ENCODE peak calls at places on chromosomes 2 and 18, in four cellular contexts. One of them, this sample, is unnamed.

GRCh38 chr2:140797718-140798117 is 1333.1 kb downstream of the LRP1B start:
- DNase-seq in NCI-H1417: no peak
- DNase-seq in nucleus accumbens: no peak
- DNase-seq in stimulated activated CD4-positive, alpha-beta T cell treated with anti-CD3 and anti-CD28 coated beads, Interleukin-2, amount 100 ng/mL, for 48 hours: no peak
- DNase-seq in this sample: no peak

GRCh38 chr2:240494194-240494793 is 58.8 kb downstream of the GPC1 start:
- DNase-seq in stimulated activated CD4-positive, alpha-beta T cell treated with anti-CD3 and anti-CD28 coated beads, Interleukin-2, amount 100 ng/mL, for 48 hours: no peak
- DNase-seq in nucleus accumbens: no peak
- DNase-seq in NCI-H1417: no peak
- DNase-seq in this sample: no peak

GRCh38 chr2:127004893-127005600 is 101.9 kb downstream of the BIN1 start:
- DNase-seq in nucleus accumbens: no peak
- DNase-seq in stimulated activated CD4-positive, alpha-beta T cell treated with anti-CD3 and anti-CD28 coated beads, Interleukin-2, amount 100 ng/mL, for 48 hours: no peak
- DNase-seq in NCI-H1417: no peak
- DNase-seq in this sample: no peak

GRCh38 chr18:13558132-13558531 is 168.2 kb downstream of the FAM210A start:
- DNase-seq in stimulated activated CD4-positive, alpha-beta T cell treated with anti-CD3 and anti-CD28 coated beads, Interleukin-2, amount 100 ng/mL, for 48 hours: no peak
- DNase-seq in NCI-H1417: peak
- DNase-seq in nucleus accumbens: peak
- DNase-seq in this sample: peak

GRCh38 chr2:174826051-174826450 is 61.8 kb upstream of the CHRNA1 start:
- DNase-seq in stimulated activated CD4-positive, alpha-beta T cell treated with anti-CD3 and anti-CD28 coated beads, Interleukin-2, amount 100 ng/mL, for 48 hours: no peak
- DNase-seq in nucleus accumbens: no peak
- DNase-seq in NCI-H1417: no peak
- DNase-seq in this sample: no peak

GRCh38 chr2:227320305-227321094 is 4.6 kb upstream of the MFF start:
- DNase-seq in nucleus accumbens: no peak
- DNase-seq in NCI-H1417: no peak
- DNase-seq in stimulated activated CD4-positive, alpha-beta T cell treated with anti-CD3 and anti-CD28 coated beads, Interleukin-2, amount 100 ng/mL, for 48 hours: no peak
- DNase-seq in this sample: no peak

GRCh38 chr2:84495539-84496146 is 20.7 kb upstream of the DNAH6 start:
- DNase-seq in nucleus accumbens: no peak
- DNase-seq in stimulated activated CD4-positive, alpha-beta T cell treated with anti-CD3 and anti-CD28 coated beads, Interleukin-2, amount 100 ng/mL, for 48 hours: peak
- DNase-seq in NCI-H1417: peak
- DNase-seq in this sample: peak

GRCh38 chr2:58870704-58871103 is 629.6 kb upstream of the FANCL start:
- DNase-seq in stimulated activated CD4-positive, alpha-beta T cell treated with anti-CD3 and anti-CD28 coated beads, Interleukin-2, amount 100 ng/mL, for 48 hours: no peak
- DNase-seq in nucleus accumbens: no peak
- DNase-seq in NCI-H1417: no peak
- DNase-seq in this sample: no peak

GRCh38 chr2:60437080-60437765 is 116.2 kb downstream of the BCL11A start:
- DNase-seq in NCI-H1417: no peak
- DNase-seq in nucleus accumbens: no peak
- DNase-seq in stimulated activated CD4-positive, alpha-beta T cell treated with anti-CD3 and anti-CD28 coated beads, Interleukin-2, amount 100 ng/mL, for 48 hours: no peak
- DNase-seq in this sample: no peak

GRCh38 chr2:235908826-235909225 is 259.4 kb downstream of the GBX2 start:
- DNase-seq in NCI-H1417: no peak
- DNase-seq in stimulated activated CD4-positive, alpha-beta T cell treated with anti-CD3 and anti-CD28 coated beads, Interleukin-2, amount 100 ng/mL, for 48 hours: no peak
- DNase-seq in nucleus accumbens: no peak
- DNase-seq in this sample: no peak

GRCh38 chr2:39618736-39619135 is 47.0 kb upstream of the TMEM178A start:
- DNase-seq in nucleus accumbens: no peak
- DNase-seq in NCI-H1417: no peak
- DNase-seq in stimulated activated CD4-positive, alpha-beta T cell treated with anti-CD3 and anti-CD28 coated beads, Interleukin-2, amount 100 ng/mL, for 48 hours: no peak
- DNase-seq in this sample: no peak